ENCODE peak calls at places on chromosomes 16 and 17, in seven cellular contexts. X, C, A, T, V, M and K are unnamed samples.
A peak's percentile ranks its signal among the peaks of the same experiment; 100 is the strongest.

GRCh38 chr17:41823580-41823979 is 10.8 kb downstream of the FKBP10 start:
- DNase-seq in X (no peak), C (no peak), A (no peak), T (no peak), V (no peak), M (no peak), K (no peak)

GRCh38 chr17:17757391-17757791 is 76.1 kb downstream of the RAI1 start:
- DNase-seq in X (no peak), C (no peak), A (no peak), T (no peak), V (no peak), M (no peak), K (no peak)

GRCh38 chr16:31243734-31244670 is 15.8 kb upstream of the ITGAM start:
- DNase-seq in X (no peak), C (no peak), A (no peak), T (no peak), V (no peak), M (no peak), K (no peak)

GRCh38 chr16:17416461-17417221 is 54.1 kb downstream of the XYLT1 start:
- DNase-seq in X (no peak), C (no peak), A (peak; percentile 16), T (no peak), V (no peak), M (peak; percentile 21), K (no peak)

GRCh38 chr16:56830669-56831068 is 34.3 kb upstream of the SLC12A3 start:
- DNase-seq in X (no peak), C (no peak), A (no peak), T (no peak), V (no peak), M (no peak), K (no peak)

GRCh38 chr17:67246648-67247415 is 1.8 kb upstream of the HELZ start:
- DNase-seq in X (no peak), C (no peak), A (no peak), T (no peak), V (peak; percentile 25), M (no peak), K (peak; percentile 90)

GRCh38 chr17:64778367-64779290 is 116.5 kb upstream of the SMURF2 start:
- DNase-seq in X (no peak), C (peak; percentile 23), A (no peak), T (no peak), V (no peak), M (peak; percentile 24), K (no peak)

GRCh38 chr17:34843682-34844081 is 117.6 kb downstream of the CCT6B start:
- DNase-seq in X (no peak), C (no peak), A (no peak), T (no peak), V (no peak), M (no peak), K (no peak)

GRCh38 chr17:28613916-28614315 is at the start of gene RSKR:
- DNase-seq in X (no peak), C (no peak), A (no peak), T (no peak), V (no peak), M (no peak), K (no peak)

GRCh38 chr17:29451338-29451737 is 61.2 kb downstream of the TAOK1 start:
- DNase-seq in X (no peak), C (no peak), A (no peak), T (no peak), V (no peak), M (no peak), K (no peak)

GRCh38 chr17:40313660-40314556 is 4.9 kb downstream of the RARA start:
- DNase-seq in X (no peak), C (peak; percentile 8), A (no peak), T (no peak), V (no peak), M (no peak), K (no peak)

GRCh38 chr16:48617711-48618148 is 7.8 kb upstream of the N4BP1 start:
- DNase-seq in X (peak; percentile 45), C (no peak), A (peak; percentile 54), T (no peak), V (no peak), M (peak; percentile 65), K (no peak)

GRCh38 chr16:86994651-86995171 is 322.5 kb downstream of the C16orf95 start:
- DNase-seq in X (no peak), C (no peak), A (peak; percentile 86), T (peak; percentile 86), V (no peak), M (peak; percentile 47), K (peak; percentile 30)

GRCh38 chr16:1403733-1404132 is 10.8 kb downstream of the UNKL start:
- DNase-seq in X (no peak), C (no peak), A (no peak), T (no peak), V (no peak), M (no peak), K (no peak)

GRCh38 chr17:79087428-79088143 is 13.0 kb downstream of the ENGASE start:
- DNase-seq in X (peak; percentile 77), C (peak; percentile 72), A (peak; percentile 39), T (no peak), V (peak; percentile 65), M (peak; percentile 57), K (peak; percentile 74)

GRCh38 chr17:34312080-34312479 is 7.2 kb upstream of the CCL8 start:
- DNase-seq in X (no peak), C (no peak), A (peak; percentile 73), T (no peak), V (no peak), M (no peak), K (no peak)

GRCh38 chr17:77416096-77416713 is 275.4 kb downstream of the SEC14L1 start:
- DNase-seq in X (no peak), C (no peak), A (no peak), T (no peak), V (no peak), M (no peak), K (no peak)

GRCh38 chr17:7190276-7190917 is 11.2 kb upstream of the ASGR1 start:
- DNase-seq in X (no peak), C (no peak), A (no peak), T (no peak), V (no peak), M (no peak), K (no peak)
- H3K27ac ChIP-seq in X (no peak overlapping the region), C (no peak overlapping the region), A (no peak overlapping the region), T (no peak overlapping the region), V (no peak overlapping the region), M (no peak overlapping the region), K (no peak overlapping the region)

GRCh38 chr16:21949713-21950260 is 3.4 kb upstream of the UQCRC2 start:
- DNase-seq in X (no peak), C (no peak), A (no peak), T (no peak), V (no peak), M (no peak), K (no peak)
- TF ChIP-seq CTCF in X (no peak), C (no peak), A (no peak), T (no peak), V (no peak), M (no peak), K (no peak)

DNA sequence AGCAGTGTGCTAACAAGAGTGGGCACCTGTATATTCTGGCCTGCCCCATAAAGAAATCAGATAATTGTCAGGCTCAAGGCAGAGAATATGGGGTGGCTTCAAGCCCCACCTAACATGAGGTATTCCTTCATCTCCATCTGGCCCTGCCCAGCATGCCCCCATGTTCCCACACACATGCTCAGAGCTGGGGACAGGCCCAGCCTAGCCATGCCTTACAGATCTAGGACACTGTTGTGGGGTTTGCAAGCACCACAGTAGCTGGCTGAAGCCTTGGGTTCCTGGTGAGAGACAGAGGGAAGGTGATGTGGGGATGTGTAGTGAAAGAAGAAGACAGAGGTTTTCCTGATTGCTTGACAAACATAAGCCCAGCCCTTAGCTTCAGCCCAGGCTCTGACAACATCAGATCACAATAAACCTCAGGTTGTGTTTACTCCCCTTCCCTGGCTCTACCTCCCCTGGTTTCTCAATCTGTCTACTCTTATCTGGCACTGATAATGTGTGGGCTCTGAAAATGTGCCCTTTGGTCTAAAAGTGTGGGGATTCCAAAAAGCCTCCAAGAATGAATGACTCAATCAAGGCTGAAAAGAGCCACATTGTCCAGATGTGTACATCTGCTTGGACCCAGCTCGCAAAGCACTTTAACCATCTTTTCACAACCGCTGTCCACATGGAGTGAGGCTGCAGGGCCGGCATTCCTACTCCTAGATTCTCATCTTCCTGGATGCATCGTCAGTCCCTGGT is 34.4 kb downstream of the CDRT4 start:
- DNase-seq in X (no peak), C (peak; percentile 37), A (peak; percentile 95), T (peak; percentile 89), V (no peak), M (no peak), K (no peak)
- H3K27ac ChIP-seq in X (no peak overlapping the region), C (peak overlapping the region; percentile 40), A (peak overlapping the region; percentile 11), T (peak overlapping the region; percentile 83), V (peak overlapping the region; percentile 92), M (peak overlapping the region; percentile 87), K (no peak overlapping the region)

DNA sequence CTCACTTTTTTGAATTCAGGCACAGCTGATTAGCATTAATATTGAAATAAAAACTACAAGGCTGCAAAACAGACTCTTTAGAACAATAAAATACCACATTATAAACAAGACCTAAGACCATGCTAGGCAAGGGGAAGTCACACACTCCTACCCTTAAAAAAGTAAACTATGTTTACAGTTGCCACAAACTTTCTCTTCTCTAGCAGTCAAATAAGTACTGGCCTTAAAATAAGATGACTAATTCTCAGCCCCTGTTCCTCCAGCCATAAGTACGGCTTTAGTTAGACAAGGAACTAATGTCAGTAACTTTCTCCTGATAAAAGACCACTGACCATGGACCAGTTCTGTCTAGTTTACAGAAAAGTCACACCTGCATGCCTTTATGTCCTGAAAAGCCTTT is 19.5 kb upstream of the CPHXL start:
- DNase-seq in X (no peak), C (no peak), A (no peak), T (no peak), V (no peak), M (no peak), K (no peak)
- TF ChIP-seq CTCF in X (no peak), C (no peak), A (no peak), T (no peak), V (no peak), M (no peak), K (no peak)

DNA sequence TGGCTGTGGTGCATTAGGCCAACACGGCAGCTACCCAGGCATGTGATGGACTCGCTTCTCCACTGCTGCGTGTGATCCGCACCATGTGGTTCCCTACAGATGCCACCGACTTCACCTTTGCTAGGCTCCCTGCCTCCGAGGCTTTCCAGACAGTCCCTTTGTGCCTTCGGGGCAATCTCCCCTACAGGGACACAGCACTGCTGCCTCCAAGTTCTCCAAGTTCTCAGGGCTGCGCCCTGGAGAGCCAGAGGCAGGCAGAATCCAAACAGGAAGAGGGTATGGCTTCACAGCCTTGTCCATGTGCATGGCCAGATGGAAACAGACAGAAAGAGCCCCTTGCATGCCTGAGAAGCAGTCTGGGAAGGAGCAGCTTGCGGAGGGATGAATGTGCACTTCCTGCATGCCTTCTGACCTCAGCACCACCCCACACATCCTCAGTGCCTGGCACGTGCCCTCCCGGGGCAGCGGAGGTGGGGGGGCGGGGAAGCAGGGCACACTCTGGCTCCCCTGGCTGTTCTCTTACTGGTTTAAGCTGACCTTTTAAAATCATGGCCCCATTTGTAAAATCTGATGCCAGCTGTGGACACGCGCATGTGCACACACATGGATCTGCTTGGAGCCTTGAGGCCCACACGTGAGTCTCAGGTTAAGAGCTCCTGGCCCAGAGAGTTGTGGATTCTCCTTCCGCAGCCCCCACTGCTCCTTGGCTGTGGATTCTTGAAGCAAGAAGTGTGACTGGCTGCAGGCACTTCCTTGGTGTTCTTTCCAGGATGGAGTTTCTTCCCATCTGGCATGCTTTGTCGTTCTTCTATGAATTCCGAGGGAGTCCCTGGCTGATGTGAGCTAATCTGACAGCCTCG is 55.3 kb upstream of the MTSS2 start:
- DNase-seq in X (no peak), C (peak; percentile 70), A (peak; percentile 80), T (no peak), V (no peak), M (no peak), K (no peak)
- H3K27ac ChIP-seq in X (no peak overlapping the region), C (peak overlapping the region; percentile 77), A (peak overlapping the region; percentile 79), T (peak overlapping the region; percentile 93), V (no peak overlapping the region), M (peak overlapping the region; percentile 18), K (peak overlapping the region; percentile 70)